ENCODE peak calls at places on chromosomes 13 and 19, in nine cellular contexts. S, C, H, W, A, N, R, M and G are unnamed samples.

GRCh38 chr19:5002143-5002542 is 33.2 kb downstream of the KDM4B start:
- DNase-seq in S (peak), C (no peak), H (no peak), W (no peak), A (no peak), N (no peak), R (peak), M (no peak), G (no peak)

GRCh38 chr19:39362682-39363657 is 20.7 kb downstream of the SAMD4B start:
- DNase-seq in S (peak), C (no peak), H (no peak), W (no peak), A (no peak), N (peak), R (no peak), M (no peak), G (no peak)

GRCh38 chr13:50526771-50527567 is 316.5 kb downstream of the DLEU7 start:
- DNase-seq in S (no peak), C (no peak), H (no peak), W (no peak), A (no peak), N (no peak), R (no peak), M (no peak), G (no peak)

GRCh38 chr19:41426952-41427646 is at the start of gene B3GNT8:
- DNase-seq in S (peak), C (peak), H (peak), W (no peak), A (peak), N (peak), R (peak), M (peak), G (no peak)

GRCh38 chr13:101916108-101916757 is 463.8 kb downstream of the ITGBL1 start:
- DNase-seq in S (peak), C (peak), H (peak), W (peak), A (peak), N (no peak), R (no peak), M (no peak), G (no peak)

GRCh38 chr19:43928820-43929219 is 6.3 kb downstream of the ZNF45 start:
- DNase-seq in S (no peak), C (no peak), H (no peak), W (no peak), A (no peak), N (no peak), R (no peak), M (no peak), G (no peak)

GRCh38 chr19:3818479-3818878 is 32.3 kb upstream of the MATK start:
- DNase-seq in S (peak), C (no peak), H (no peak), W (no peak), A (no peak), N (peak), R (no peak), M (no peak), G (no peak)

GRCh38 chr19:46404884-46405658 is 8.3 kb downstream of the CCDC8 start:
- DNase-seq in S (no peak), C (peak), H (peak), W (no peak), A (peak), N (no peak), R (no peak), M (no peak), G (no peak)

GRCh38 chr13:30978981-30979956 is 46.8 kb downstream of the TEX26 start:
- DNase-seq in S (no peak), C (peak), H (peak), W (peak), A (peak), N (no peak), R (peak), M (no peak), G (no peak)
- TF ChIP-seq CTCF in S (peak), C (peak), H (peak), W (peak), A (peak), N (peak), R (peak), M (peak), G (peak)

GRCh38 chr19:1841209-1841924 is 6.9 kb downstream of the REXO1 start:
- DNase-seq in S (no peak), C (no peak), H (no peak), W (no peak), A (no peak), N (no peak), R (no peak), M (no peak), G (no peak)

GRCh38 chr19:1843116-1843515 is 5.2 kb downstream of the REXO1 start:
- DNase-seq in S (no peak), C (no peak), H (no peak), W (no peak), A (no peak), N (no peak), R (no peak), M (no peak), G (no peak)

GRCh38 chr19:1845642-1846041 is 2.6 kb downstream of the REXO1 start:
- DNase-seq in S (no peak), C (no peak), H (no peak), W (no peak), A (no peak), N (no peak), R (no peak), M (no peak), G (no peak)

GRCh38 chr19:1844536-1845515 is 3.5 kb downstream of the REXO1 start:
- DNase-seq in S (no peak), C (no peak), H (no peak), W (no peak), A (no peak), N (no peak), R (no peak), M (no peak), G (no peak)

DNA sequence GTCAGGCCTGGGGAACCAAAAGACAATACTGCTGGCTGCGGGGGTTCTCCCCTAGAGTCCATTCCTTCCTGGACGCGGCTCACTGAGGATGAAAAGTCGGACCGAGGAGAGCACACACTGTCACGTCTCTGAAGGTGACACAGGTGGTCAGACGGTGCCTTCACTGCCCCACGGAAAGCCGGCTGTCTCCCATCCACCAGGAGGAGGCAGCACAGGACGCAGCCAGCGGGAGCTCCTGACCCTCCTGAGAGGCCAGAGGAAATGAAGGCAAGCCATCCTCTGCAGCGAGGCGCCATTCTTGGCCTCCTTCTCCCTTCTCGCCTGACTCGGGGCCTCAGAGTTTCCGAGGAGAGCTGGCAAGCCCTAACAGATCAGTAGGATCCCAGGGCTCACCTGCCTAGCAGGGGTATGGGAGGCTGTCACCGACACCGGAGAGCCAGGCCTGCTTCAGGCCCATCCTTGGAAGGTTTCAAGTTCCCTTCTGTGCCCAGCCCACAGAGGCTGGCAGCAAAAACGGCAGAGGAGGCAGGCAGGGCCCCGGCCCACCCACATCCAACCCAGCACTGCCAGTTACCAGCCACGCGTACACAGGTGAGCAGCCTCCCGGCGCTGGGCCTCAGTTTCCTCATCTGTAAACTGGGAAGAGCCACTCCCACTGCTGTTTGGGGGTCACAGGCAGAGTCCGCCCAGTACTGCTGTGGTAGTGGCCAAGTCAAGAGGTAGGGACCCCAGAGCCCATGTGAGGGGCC is 4.5 kb downstream of the REXO1 start:
- DNase-seq in S (no peak), C (no peak), H (peak), W (no peak), A (no peak), N (no peak), R (no peak), M (no peak), G (no peak)
- TF ChIP-seq CTCF in S (peak), C (peak), H (peak), W (peak), A (peak), N (no peak), R (no peak), M (peak), G (peak)

DNA sequence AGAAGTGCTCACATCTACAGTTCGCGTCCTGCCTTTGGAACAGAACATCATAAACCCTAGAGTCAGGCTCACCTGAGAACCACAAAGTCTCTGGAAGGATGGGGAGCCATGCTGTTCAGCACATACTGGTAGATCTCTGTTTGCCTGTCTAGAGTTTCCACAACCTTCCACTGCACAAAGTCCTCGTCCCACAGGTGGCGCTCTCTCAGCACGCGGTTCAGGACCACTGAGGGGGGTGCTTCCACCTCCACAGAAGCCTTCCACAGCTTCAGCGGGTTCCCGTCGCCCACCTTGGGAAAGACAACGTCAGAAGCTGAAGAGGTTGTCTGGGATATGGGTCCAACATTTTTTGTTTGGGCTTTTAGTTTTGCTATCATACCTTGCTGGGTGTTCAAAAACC is 93.6 kb downstream of the KL start:
- DNase-seq in S (no peak), C (no peak), H (peak), W (no peak), A (peak), N (no peak), R (no peak), M (no peak), G (no peak)
- TF ChIP-seq CTCF in S (peak), C (no peak), H (peak), W (peak), A (peak), N (no peak), R (no peak), M (no peak), G (peak)

GRCh38 chr13:73751290-73751689 is 382.9 kb downstream of the KLF12 start:
- DNase-seq in S (no peak), C (no peak), H (no peak), W (no peak), A (no peak), N (no peak), R (no peak), M (no peak), G (no peak)

GRCh38 chr13:73757471-73758233 is 376.6 kb downstream of the KLF12 start:
- DNase-seq in S (no peak), C (no peak), H (no peak), W (no peak), A (no peak), N (no peak), R (no peak), M (no peak), G (no peak)

GRCh38 chr13:73754241-73754640 is 380.0 kb downstream of the KLF12 start:
- DNase-seq in S (no peak), C (no peak), H (no peak), W (no peak), A (no peak), N (no peak), R (no peak), M (no peak), G (no peak)

GRCh38 chr13:73754727-73755292 is 379.4 kb downstream of the KLF12 start:
- DNase-seq in S (peak), C (peak), H (peak), W (no peak), A (no peak), N (peak), R (peak), M (peak), G (peak)
- TF ChIP-seq CTCF in S (peak), C (peak), H (peak), W (peak), A (peak), N (peak), R (peak), M (peak), G (peak)